ENCODE peak calls at places on chromosomes 7 and 10, in eight cellular contexts. X, U, W, Q, A, L, H and N are unnamed samples.
A peak's percentile ranks its signal among the peaks of the same experiment; 100 is the strongest.

GRCh38 chr7:19519443-19519977 is 189.3 kb downstream of the POLR1F start:
- DNase-seq in L (no peak), Q (no peak), U (peak; percentile 35), H (no peak), A (peak; percentile 13), W (peak; percentile 10), X (no peak), N (no peak)

GRCh38 chr7:44394636-44395035 is 69.2 kb upstream of the CAMK2B start:
- DNase-seq in L (no peak), W (no peak), A (no peak), H (no peak), U (no peak), X (no peak), Q (no peak), N (no peak)

GRCh38 chr10:4847580-4848020 is 21.6 kb downstream of the AKR1E2 start:
- DNase-seq in W (no peak), X (no peak), L (no peak), Q (no peak), H (no peak), A (no peak), U (no peak), N (no peak)

GRCh38 chr10:84829121-84829520 is 500.7 kb downstream of the CCSER2 start:
- DNase-seq in A (no peak), U (no peak), X (no peak), Q (no peak), W (no peak), H (no peak), L (no peak), N (no peak)

GRCh38 chr10:112766636-112767035 is 183.4 kb upstream of the TCF7L2 start:
- DNase-seq in W (no peak), H (no peak), U (peak; percentile 26), L (no peak), Q (no peak), A (no peak), X (no peak), N (no peak)

GRCh38 chr10:74189999-74190421 is 39.0 kb downstream of the ADK start:
- DNase-seq in U (peak; percentile 98), W (no peak), A (no peak), X (no peak), Q (no peak), H (no peak), L (no peak), N (no peak)

GRCh38 chr10:24617771-24618396 is 105.8 kb downstream of the ARHGAP21 start:
- DNase-seq in U (no peak), A (peak; percentile 67), W (peak; percentile 22), L (peak; percentile 17), Q (peak; percentile 54), X (peak; percentile 44), H (no peak), N (no peak)

GRCh38 chr10:5538892-5539651 is 14.3 kb downstream of the CALML3 start:
- DNase-seq in U (peak; percentile 85), X (no peak), W (no peak), A (no peak), L (no peak), H (no peak), Q (peak; percentile 9), N (peak; percentile 75)

GRCh38 chr10:103336370-103336769 is 14.6 kb downstream of the PCGF6 start:
- DNase-seq in H (no peak), L (no peak), W (no peak), U (no peak), A (no peak), Q (no peak), X (no peak), N (no peak)

GRCh38 chr10:103334567-103334966 is 16.4 kb downstream of the PCGF6 start:
- DNase-seq in U (no peak), Q (no peak), W (no peak), X (no peak), L (no peak), H (no peak), A (no peak), N (no peak)

DNA sequence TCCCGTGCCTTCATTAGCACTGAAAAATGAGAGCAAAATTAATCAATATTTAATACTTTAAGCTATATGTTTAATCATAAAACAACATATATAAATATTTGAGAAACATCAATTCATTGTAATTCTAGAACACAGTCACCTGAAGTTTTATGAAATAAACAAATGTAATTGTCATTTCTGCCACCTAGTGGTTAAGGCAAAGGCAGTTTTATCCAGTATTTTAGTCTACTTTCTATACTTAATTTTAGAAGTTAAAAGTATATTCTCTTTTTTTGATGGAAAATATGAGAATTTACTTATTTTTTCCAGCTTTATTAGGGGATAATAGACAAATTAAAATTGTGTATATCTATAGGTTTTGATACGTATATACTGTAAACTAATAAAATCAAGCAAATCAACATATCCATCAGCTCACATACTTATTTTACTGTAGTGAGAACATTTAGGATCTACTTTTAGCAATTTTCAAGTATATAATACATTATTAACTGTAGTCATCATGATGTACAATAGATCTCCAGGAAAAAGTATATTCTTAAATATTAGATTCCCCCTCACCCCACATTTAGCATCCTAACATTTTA is 16.9 kb downstream of the PCGF6 start:
- DNase-seq in U (no peak), H (no peak), W (no peak), L (no peak), Q (no peak), A (peak; percentile 19), X (no peak), N (no peak)
- TF ChIP-seq CTCF in U (peak; percentile 70), H (peak; percentile 70), W (peak; percentile 64), L (peak; percentile 15), Q (peak; percentile 45), A (peak; percentile 64), X (peak; percentile 56), N (no peak)

GRCh38 chr10:93334181-93334580 is 148.0 kb downstream of the MYOF start:
- DNase-seq in A (no peak), H (no peak), Q (no peak), L (no peak), U (no peak), X (no peak), W (no peak), N (no peak)

GRCh38 chr10:93337309-93337721 is 144.8 kb downstream of the MYOF start:
- DNase-seq in U (no peak), X (no peak), H (no peak), Q (no peak), W (no peak), A (no peak), L (no peak), N (no peak)

GRCh38 chr10:93336678-93337077 is 145.5 kb downstream of the MYOF start:
- DNase-seq in Q (no peak), X (no peak), U (no peak), A (no peak), L (no peak), H (no peak), W (no peak), N (no peak)

GRCh38 chr10:93334901-93335312 is 147.2 kb downstream of the MYOF start:
- DNase-seq in U (peak; percentile 78), W (no peak), A (no peak), X (no peak), L (no peak), H (no peak), Q (no peak), N (no peak)

DNA sequence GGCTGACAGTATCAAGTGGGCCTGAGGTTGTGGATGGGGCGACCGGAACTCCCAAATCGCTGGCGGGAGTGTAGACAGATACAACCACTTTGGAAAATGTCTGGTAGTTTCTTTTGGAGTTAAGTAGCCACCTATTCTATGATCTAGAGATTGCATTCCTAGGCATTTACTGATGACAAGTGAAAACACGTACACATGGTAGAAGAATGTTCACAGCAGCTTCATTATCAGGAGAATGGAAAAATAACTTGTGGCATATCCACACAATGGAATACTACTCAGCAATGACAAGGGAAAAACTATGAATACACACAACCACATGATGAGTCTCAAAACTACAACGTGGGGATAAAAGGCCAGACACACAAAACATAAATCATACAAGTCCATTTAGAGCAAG is 146.0 kb downstream of the MYOF start:
- DNase-seq in X (no peak), A (no peak), Q (no peak), W (no peak), L (no peak), U (no peak), H (no peak), N (no peak)
- H3K27ac ChIP-seq in X (no peak overlapping the region), A (no peak overlapping the region), Q (no peak overlapping the region), W (no peak overlapping the region), L (no peak overlapping the region), U (peak overlapping the region; percentile 72), H (no peak overlapping the region), N (no peak overlapping the region)

DNA sequence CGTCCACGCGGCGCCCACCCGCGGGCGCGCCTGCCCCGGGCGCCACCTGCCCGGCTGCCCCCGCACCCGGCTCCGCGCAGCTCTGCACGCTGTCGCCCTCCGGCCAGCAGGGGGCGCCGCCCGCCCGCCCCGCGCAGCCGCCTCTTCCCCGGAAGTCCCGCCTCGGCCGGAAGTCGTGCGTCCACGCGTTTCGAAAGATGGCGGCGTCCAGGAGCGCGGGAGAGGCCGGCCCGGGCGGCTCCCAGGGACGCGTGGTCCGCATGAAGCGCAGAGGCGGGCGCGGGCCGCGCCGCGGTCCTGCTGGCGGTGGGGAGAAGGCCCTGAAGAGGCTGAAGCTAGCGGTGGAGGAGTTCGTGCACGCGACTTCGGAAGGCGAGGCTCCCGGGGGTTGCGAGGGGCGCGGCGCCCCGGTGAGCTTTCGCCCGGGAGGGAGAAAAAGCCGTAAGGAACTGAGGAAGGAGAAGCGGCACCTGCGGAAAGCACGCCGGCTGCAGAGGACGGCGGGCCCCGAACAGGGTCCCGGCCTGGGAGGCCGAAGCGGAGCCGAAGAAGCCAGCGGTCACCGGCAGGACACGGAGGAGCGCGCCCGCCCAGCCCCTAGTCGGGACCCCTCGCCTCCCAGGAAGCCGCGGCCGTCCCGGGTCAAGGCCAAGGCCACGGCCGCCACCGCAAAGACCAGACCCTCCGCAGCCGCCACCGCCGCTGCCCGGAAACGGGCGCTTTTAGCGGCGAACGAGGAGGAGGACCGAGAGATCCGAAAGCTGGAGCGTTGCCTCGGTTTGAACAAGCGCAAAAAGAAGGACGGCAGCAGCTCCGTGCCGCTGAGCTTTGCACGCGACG is at the start of gene NOM1:
- DNase-seq in U (no peak), H (peak; percentile 80), X (peak; percentile 74), L (peak; percentile 72), W (peak; percentile 89), A (peak; percentile 93), Q (peak; percentile 86), N (peak; percentile 94)
- TF ChIP-seq CTCF in U (peak; percentile 95), H (peak; percentile 45), X (peak; percentile 97), L (peak; percentile 96), W (peak; percentile 59), A (peak; percentile 57), Q (peak; percentile 97), N (peak; percentile 88)

GRCh38 chr7:114970732-114971131 is 48.8 kb downstream of the MDFIC start:
- DNase-seq in W (no peak), U (no peak), H (no peak), A (no peak), L (no peak), X (no peak), Q (no peak), N (no peak)

GRCh38 chr7:114970308-114970707 is 48.4 kb downstream of the MDFIC start:
- DNase-seq in Q (no peak), U (no peak), X (no peak), A (no peak), H (no peak), W (no peak), L (no peak), N (no peak)

GRCh38 chr7:114973147-114973546 is 51.3 kb downstream of the MDFIC start:
- DNase-seq in H (no peak), A (no peak), U (no peak), L (no peak), Q (no peak), X (no peak), W (no peak), N (no peak)

GRCh38 chr7:114969096-114969495 is 47.2 kb downstream of the MDFIC start:
- DNase-seq in H (no peak), L (no peak), Q (no peak), W (no peak), A (no peak), X (no peak), U (no peak), N (no peak)

DNA sequence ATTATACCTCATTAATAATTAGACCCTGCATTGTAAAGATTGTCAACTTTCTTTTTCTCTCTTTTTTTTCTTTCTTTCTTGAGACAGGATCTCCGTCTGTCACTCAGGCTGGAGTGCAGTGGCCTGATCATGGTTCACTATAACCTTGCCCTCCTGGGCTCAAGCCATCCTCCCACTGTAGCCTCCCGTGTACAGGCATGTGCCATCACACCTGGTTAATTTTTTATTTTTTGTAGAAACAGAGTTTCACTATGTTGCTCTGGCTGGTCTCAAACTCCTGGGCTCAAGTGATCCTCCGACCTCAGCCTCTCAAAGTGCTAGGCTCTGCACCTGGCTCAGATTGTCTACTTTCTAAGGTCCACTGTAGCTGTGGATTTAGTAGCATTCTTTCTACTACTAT is 50.7 kb downstream of the MDFIC start:
- DNase-seq in H (no peak), U (no peak), A (no peak), W (no peak), X (no peak), Q (no peak), L (no peak), N (no peak)
- H3K27ac ChIP-seq in H (no peak overlapping the region), U (no peak overlapping the region), A (no peak overlapping the region), W (no peak overlapping the region), X (no peak overlapping the region), Q (no peak overlapping the region), L (no peak overlapping the region), N (no peak overlapping the region)